ENCODE peak calls at places on chromosome 2, in eight cellular contexts. X is CD8-positive, alpha-beta memory T cell; Z is effector memory CD4-positive, alpha-beta T cell; V is tibial artery; S is tibial nerve; K is mesendoderm; N is HCT116; C is colonic mucosa. U is an unnamed sample.

GRCh38 chr2:201450910-201451329 is 338 bp downstream of the TRAK2 start:
- DNase-seq in V (no peak), K (no peak), C (no peak), Z (no peak), X (no peak), N (no peak), S (peak), U (no peak)

GRCh38 chr2:55511508-55512124 is 7.9 kb upstream of the CFAP36 start:
- DNase-seq in X (no peak), N (peak), S (no peak), K (peak), V (no peak), Z (no peak), C (no peak), U (no peak)

GRCh38 chr2:28610583-28611201 is 114.8 kb downstream of the PLB1 start:
- DNase-seq in C (peak), X (no peak), K (peak), N (peak), V (peak), Z (peak), S (no peak), U (peak)

GRCh38 chr2:159399716-159400525 is 113.4 kb upstream of the WDSUB1 start:
- DNase-seq in X (no peak), S (no peak), V (no peak), C (no peak), K (no peak), N (no peak), Z (no peak), U (no peak)

GRCh38 chr2:217743980-217744761 is 258.6 kb downstream of the TNS1 start:
- DNase-seq in V (no peak), C (no peak), Z (no peak), S (no peak), N (no peak), X (no peak), K (no peak), U (no peak)

GRCh38 chr2:204900487-204900886 is 355.2 kb downstream of the PARD3B start:
- DNase-seq in V (no peak), K (no peak), Z (no peak), N (no peak), C (no peak), X (no peak), S (no peak), U (peak)

GRCh38 chr2:26614205-26615128 is 26.7 kb downstream of the CIB4 start:
- DNase-seq in K (no peak), C (no peak), V (no peak), Z (no peak), S (no peak), X (no peak), N (no peak), U (no peak)

GRCh38 chr2:27379840-27380625 is 501 bp downstream of the ZNF513 start:
- DNase-seq in C (peak), K (peak), Z (peak), N (no peak), S (peak), V (peak), X (peak), U (no peak)

GRCh38 chr2:209208211-209208610 is 215.6 kb upstream of the MAP2 start:
- DNase-seq in V (no peak), S (no peak), N (peak), Z (no peak), K (peak), C (peak), X (no peak), U (no peak)

GRCh38 chr2:207477896-207478295 is 51.9 kb upstream of the CREB1 start:
- DNase-seq in Z (no peak), N (no peak), V (no peak), C (no peak), S (no peak), K (peak), X (no peak), U (no peak)

GRCh38 chr2:180222642-180223041 is 215.5 kb upstream of the CWC22 start:
- DNase-seq in X (no peak), V (peak), S (no peak), N (no peak), C (peak), K (no peak), Z (no peak), U (peak)

GRCh38 chr2:18123211-18123570 is 244.7 kb downstream of the KCNS3 start:
- DNase-seq in V (no peak), C (no peak), K (no peak), S (no peak), N (no peak), X (no peak), Z (no peak), U (no peak)

GRCh38 chr2:81872043-81872442 is 1567.5 kb upstream of the LRRTM1 start:
- DNase-seq in N (no peak), S (no peak), C (no peak), V (no peak), X (no peak), K (no peak), Z (no peak), U (no peak)

GRCh38 chr2:96471772-96472171 is 33.4 kb downstream of the NEURL3 start:
- DNase-seq in X (no peak), C (no peak), V (no peak), K (no peak), N (no peak), S (no peak), Z (no peak), U (no peak)

GRCh38 chr2:96468904-96469303 is 36.3 kb downstream of the NEURL3 start:
- DNase-seq in S (no peak), K (no peak), V (no peak), X (no peak), Z (no peak), C (no peak), N (no peak), U (no peak)

GRCh38 chr2:96470636-96471035 is 34.5 kb downstream of the NEURL3 start:
- DNase-seq in K (peak), Z (peak), S (no peak), C (peak), X (peak), V (peak), N (no peak), U (no peak)

GRCh38 chr2:96464651-96465050 is 40.5 kb downstream of the NEURL3 start:
- DNase-seq in V (no peak), X (no peak), S (no peak), N (no peak), C (no peak), Z (no peak), K (no peak), U (no peak)

DNA sequence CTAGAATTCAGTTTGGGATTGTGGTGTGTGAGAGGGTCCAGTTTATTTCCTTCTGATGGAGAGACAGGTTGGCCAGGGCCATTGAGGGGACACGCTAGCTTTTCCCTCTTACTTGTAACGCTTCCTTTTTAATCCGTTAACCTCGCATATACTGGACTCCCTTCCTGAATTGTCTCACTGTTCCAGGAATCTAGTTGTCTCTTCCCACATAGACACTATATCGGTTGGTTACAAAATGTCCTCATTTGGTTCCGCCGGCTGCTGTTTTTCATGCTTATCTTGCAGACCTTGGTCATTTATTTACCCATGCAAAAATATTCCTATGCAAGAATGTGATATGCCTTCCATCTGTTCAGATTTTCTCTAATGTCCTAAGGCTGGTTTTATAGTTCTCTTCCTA is 35.1 kb downstream of the NEURL3 start:
- DNase-seq in X (no peak), S (no peak), Z (no peak), N (no peak), V (no peak), K (no peak), C (no peak), U (no peak)
- H3K27ac ChIP-seq in X (no peak), S (no peak), Z (no peak), N (no peak), V (no peak), K (no peak), C (no peak), U (no peak)

GRCh38 chr2:156434461-156435291 is 1.5 kb upstream of the GPD2 start:
- DNase-seq in K (peak), Z (no peak), C (no peak), V (no peak), N (no peak), X (no peak), S (no peak), U (no peak)
- H3K27ac ChIP-seq in K (peak), Z (no peak), C (peak), V (peak), N (peak), X (no peak), S (peak), U (peak)

GRCh38 chr2:100107911-100108647 is 34.3 kb downstream of the AFF3 start:
- DNase-seq in V (no peak), X (no peak), Z (no peak), S (no peak), N (no peak), C (no peak), K (no peak), U (no peak)
- H3K27ac ChIP-seq in V (no peak), X (no peak), Z (no peak), S (no peak), N (no peak), C (no peak), K (no peak), U (no peak)

DNA sequence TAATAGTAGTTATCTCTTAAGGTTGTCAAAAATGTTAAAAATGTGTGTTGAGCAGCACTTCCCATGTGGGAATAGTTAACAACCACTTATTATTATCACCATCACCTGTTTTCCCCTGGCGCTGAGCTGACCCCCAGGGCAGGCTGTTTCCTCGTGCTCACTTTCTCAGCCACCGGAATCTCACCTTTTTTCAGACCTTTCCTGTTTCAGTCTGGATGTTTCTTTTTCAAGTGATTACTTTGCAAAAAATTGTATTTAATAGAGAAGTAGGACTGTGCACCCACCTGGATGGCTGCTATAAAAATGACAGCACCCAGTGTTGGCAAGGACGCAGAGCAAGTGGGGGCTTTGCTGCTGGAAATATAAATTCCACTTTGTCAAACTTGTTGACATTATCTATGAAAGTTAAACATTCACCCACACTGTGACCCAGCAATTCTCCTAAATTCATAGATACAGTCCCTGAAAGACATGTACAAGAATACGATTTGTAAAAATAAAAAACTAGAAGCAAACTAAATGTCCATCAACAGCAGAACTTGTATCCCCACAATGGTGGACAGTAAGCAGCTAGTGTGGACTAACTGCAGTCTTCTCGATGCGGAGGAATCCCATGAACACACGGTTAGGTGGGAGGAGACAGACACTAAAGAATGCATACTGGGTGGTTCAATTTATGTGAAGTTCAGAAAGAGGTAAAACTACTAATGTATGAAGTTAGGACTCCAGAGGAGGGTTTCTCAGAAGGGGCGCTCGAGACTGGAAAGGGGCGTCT is 66.5 kb downstream of the SOWAHC start:
- DNase-seq in V (no peak), X (no peak), N (no peak), K (no peak), S (no peak), Z (no peak), C (no peak), U (no peak)
- H3K27ac ChIP-seq in V (no peak), X (no peak), N (no peak), K (no peak), S (no peak), Z (no peak), C (no peak), U (no peak)

DNA sequence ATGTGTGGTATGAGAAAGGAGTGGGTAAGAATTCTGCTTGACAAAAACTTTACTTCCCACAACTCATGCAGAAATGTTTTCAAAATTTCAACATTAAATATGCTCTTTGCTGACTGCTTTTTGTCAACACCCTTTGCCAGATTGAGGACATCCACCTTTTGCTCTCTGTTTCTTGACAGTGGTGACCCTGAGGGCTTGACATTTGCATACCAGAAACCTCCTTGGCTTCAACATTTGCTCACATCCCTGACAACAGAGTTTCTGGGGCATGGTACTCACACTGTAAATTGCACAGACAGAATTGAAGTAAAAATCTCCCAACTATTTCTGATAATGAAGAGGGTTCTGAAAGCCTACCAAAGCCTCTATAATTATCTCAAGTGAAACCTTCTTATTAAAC is 95.7 kb downstream of the RND3 start:
- DNase-seq in C (no peak), N (no peak), V (no peak), Z (no peak), X (no peak), S (no peak), K (no peak), U (no peak)
- H3K27ac ChIP-seq in C (no peak), N (no peak), V (no peak), Z (no peak), X (no peak), S (no peak), K (no peak), U (no peak)

DNA sequence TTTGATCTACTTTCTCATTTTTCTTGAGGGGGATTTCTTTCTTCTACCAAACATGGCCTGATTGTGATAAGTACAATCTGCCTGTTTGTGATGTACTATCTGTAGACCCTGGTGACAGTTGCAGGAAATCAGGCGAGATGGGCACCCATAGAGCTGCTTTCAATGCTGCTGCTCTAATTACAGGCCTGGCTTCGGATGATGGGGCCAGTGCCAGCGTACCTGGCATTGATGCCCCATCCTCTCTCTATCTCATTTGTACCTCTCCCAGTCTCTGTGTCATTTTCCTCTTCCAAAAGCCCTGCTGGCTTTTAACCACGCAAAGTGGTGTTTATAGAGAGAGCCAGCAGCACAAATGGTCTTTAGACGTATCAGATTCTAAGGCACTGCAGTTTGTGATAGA is 69.9 kb downstream of the KCTD18 start:
- DNase-seq in K (no peak), S (no peak), X (no peak), C (no peak), N (no peak), V (no peak), Z (no peak), U (no peak)
- H3K27ac ChIP-seq in K (no peak), S (no peak), X (no peak), C (no peak), N (no peak), V (no peak), Z (no peak), U (no peak)

GRCh38 chr2:237488901-237489860 is 2.1 kb downstream of the MLPH start:
- DNase-seq in S (no peak), V (no peak), C (peak), Z (no peak), K (peak), N (no peak), X (no peak), U (no peak)
- H3K27ac ChIP-seq in S (no peak), V (no peak), C (peak), Z (no peak), K (no peak), N (peak), X (no peak), U (peak)

GRCh38 chr2:153477641-153478288 is 797 bp downstream of the RPRM start:
- DNase-seq in X (no peak), N (no peak), C (no peak), Z (no peak), V (no peak), K (peak), S (no peak), U (no peak)
- H3K27ac ChIP-seq in X (no peak), N (no peak), C (no peak), Z (no peak), V (no peak), K (peak), S (no peak), U (no peak)

GRCh38 chr2:58720770-58721697 is 479.9 kb upstream of the FANCL start:
- DNase-seq in S (no peak), X (no peak), Z (no peak), K (no peak), C (no peak), N (no peak), V (no peak), U (no peak)
- H3K27ac ChIP-seq in S (no peak), X (no peak), Z (no peak), K (no peak), C (no peak), N (no peak), V (no peak), U (no peak)

U was measured in epithelial cell of prostate.